ENCODE peak calls at places on chromosomes 6 and 20, in six cellular contexts. W is PC-3, H is GM12865, U is IMR-90, O is colonic mucosa, P is choroid plexus epithelial cell. N is an unnamed sample.

GRCh38 chr6:21914121-21914973 is 320.8 kb downstream of the SOX4 start:
- DNase-seq in W (no peak), H (no peak), U (peak; percentile 37), O (peak; percentile 57), P (peak; percentile 20), N (peak; percentile 46)

GRCh38 chr6:83055366-83055964 is 10.2 kb downstream of the UBE3D start:
- DNase-seq in W (peak; percentile 60), H (peak; percentile 47), U (peak; percentile 47), O (peak; percentile 49), P (peak; percentile 67), N (peak; percentile 55)

GRCh38 chr6:85460154-85460950 is 10.5 kb downstream of the NT5E start:
- DNase-seq in W (no peak), H (peak; percentile 46), U (no peak), O (no peak), P (peak; percentile 74), N (no peak)

GRCh38 chr20:49562341-49563014 is 5.5 kb downstream of the PTGIS start:
- DNase-seq in W (peak; percentile 74), H (no peak), U (peak; percentile 84), O (peak; percentile 49), P (peak; percentile 76), N (peak; percentile 91)

GRCh38 chr6:4242593-4242992 is 107.2 kb upstream of the ECI2 start:
- DNase-seq in W (no peak), H (no peak), U (no peak), O (no peak), P (no peak), N (no peak)

GRCh38 chr20:22663528-22664025 is 79.2 kb upstream of the FOXA2 start:
- DNase-seq in W (no peak), H (no peak), U (no peak), O (no peak), P (no peak), N (no peak)

GRCh38 chr20:11445891-11446290 is 471.8 kb upstream of the BTBD3 start:
- DNase-seq in W (no peak), H (no peak), U (peak; percentile 56), O (no peak), P (peak; percentile 81), N (peak; percentile 18)

GRCh38 chr20:45407067-45407745 is 883 bp upstream of the DBNDD2 start:
- DNase-seq in W (no peak), H (no peak), U (no peak), O (peak; percentile 59), P (peak; percentile 47), N (peak; percentile 35)

GRCh38 chr6:166344240-166344639 is 1.9 kb upstream of the SFT2D1 start:
- DNase-seq in W (no peak), H (no peak), U (no peak), O (no peak), P (no peak), N (no peak)

GRCh38 chr20:48769111-48769879 is 58.5 kb downstream of the PREX1 start:
- DNase-seq in W (no peak), H (peak; percentile 66), U (no peak), O (no peak), P (no peak), N (peak; percentile 29)

GRCh38 chr20:1950836-1951235 is 43.0 kb downstream of the PDYN start:
- DNase-seq in W (no peak), H (no peak), U (no peak), O (no peak), P (no peak), N (no peak)

GRCh38 chr20:50987493-50988210 is 29.0 kb downstream of the MOCS3 start:
- DNase-seq in W (peak; percentile 99), H (peak; percentile 81), U (peak; percentile 90), O (peak; percentile 82), P (peak; percentile 94), N (peak; percentile 91)

GRCh38 chr20:53738039-53738944 is 144.7 kb upstream of the ZNF217 start:
- DNase-seq in W (peak; percentile 98), H (peak; percentile 89), U (peak; percentile 90), O (peak; percentile 41), P (peak; percentile 85), N (peak; percentile 73)

GRCh38 chr20:34639755-34640222 is 37.1 kb downstream of the PIGU start:
- DNase-seq in W (peak; percentile 1), H (no peak), U (no peak), O (peak; percentile 92), P (peak; percentile 69), N (no peak)

GRCh38 chr6:88587158-88587537 is 376.3 kb downstream of the RNGTT start:
- DNase-seq in W (no peak), H (no peak), U (no peak), O (no peak), P (no peak), N (no peak)

GRCh38 chr6:116410945-116411623 is 40.3 kb downstream of the DSE start:
- DNase-seq in W (peak; percentile 27), H (no peak), U (peak; percentile 74), O (no peak), P (peak; percentile 82), N (peak; percentile 79)

GRCh38 chr20:19735446-19735845 is 22.6 kb upstream of the RIN2 start:
- DNase-seq in W (peak; percentile 97), H (peak; percentile 23), U (peak; percentile 73), O (peak; percentile 82), P (peak; percentile 86), N (peak; percentile 91)

GRCh38 chr6:150345786-150346185 is 23.0 kb upstream of the IYD start:
- DNase-seq in W (peak; percentile 71), H (no peak), U (no peak), O (no peak), P (no peak), N (peak; percentile 22)

GRCh38 chr20:8152183-8152582 is 20.1 kb downstream of the PLCB1 start:
- DNase-seq in W (peak; percentile 64), H (no peak), U (peak; percentile 65), O (no peak), P (peak; percentile 52), N (peak; percentile 74)

GRCh38 chr6:14283600-14284235 is 166.1 kb downstream of the CD83 start:
- DNase-seq in W (no peak), H (no peak), U (no peak), O (no peak), P (no peak), N (peak; percentile 30)

GRCh38 chr6:129206761-129207330 is 323.9 kb downstream of the LAMA2 start:
- DNase-seq in W (no peak), H (no peak), U (no peak), O (no peak), P (no peak), N (no peak)

GRCh38 chr6:84428300-84428907 is 201.0 kb upstream of the CEP162 start:
- DNase-seq in W (peak; percentile 71), H (peak; percentile 44), U (peak; percentile 45), O (peak; percentile 21), P (peak; percentile 85), N (peak; percentile 73)

GRCh38 chr20:63082308-63082938 is 75.7 kb upstream of the BHLHE23 start:
- DNase-seq in W (peak; percentile 47), H (no peak), U (peak; percentile 11), O (peak; percentile 47), P (peak; percentile 45), N (peak; percentile 16)

GRCh38 chr6:150567823-150568383 is 31.8 kb upstream of the PLEKHG1 start:
- DNase-seq in W (peak; percentile 21), H (no peak), U (no peak), O (no peak), P (no peak), N (no peak)

GRCh38 chr6:73610444-73611275 is 43.1 kb downstream of the SLC17A5 start:
- DNase-seq in W (peak; percentile 76), H (peak; percentile 50), U (peak; percentile 66), O (no peak), P (peak; percentile 74), N (peak; percentile 53)

GRCh38 chr6:9412951-9413559 is 977.7 kb upstream of the SLC35B3 start:
- DNase-seq in W (peak; percentile 75), H (peak; percentile 54), U (no peak), O (peak; percentile 24), P (peak; percentile 41), N (peak; percentile 28)

DNA sequence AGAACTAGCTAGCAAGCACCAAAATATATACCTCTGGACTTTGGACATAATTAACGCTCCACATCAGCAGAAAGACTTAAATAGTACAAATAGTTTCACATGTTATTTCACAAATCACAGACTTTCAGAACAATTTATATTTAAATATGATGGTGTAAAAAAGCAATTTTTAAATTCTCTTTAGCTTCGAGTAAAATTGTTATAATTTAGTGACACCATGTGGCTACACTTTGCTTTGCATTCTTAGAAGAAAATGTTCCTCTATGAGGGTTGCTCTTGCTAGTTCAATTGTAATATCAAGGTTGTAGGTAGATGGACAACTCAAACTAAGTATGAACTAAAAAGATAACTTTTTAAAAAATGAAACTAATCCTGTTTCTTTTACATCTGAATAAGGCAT is 69.0 kb downstream of the BTBD9 start:
- DNase-seq in W (peak; percentile 62), H (peak; percentile 27), U (peak; percentile 40), O (no peak), P (peak; percentile 66), N (peak; percentile 35)
- TF ChIP-seq CTCF in W (peak; percentile 83), H (peak; percentile 28), U (peak; percentile 53), O (peak; percentile 24), P (peak; percentile 58), N (peak; percentile 38)

GRCh38 chr20:31515775-31516107 is 1.5 kb downstream of the HM13 start:
- DNase-seq in W (no peak), H (peak; percentile 54), U (no peak), O (no peak), P (no peak), N (no peak)

GRCh38 chr20:31516166-31516565 is 1.9 kb downstream of the HM13 start:
- DNase-seq in W (no peak), H (no peak), U (no peak), O (no peak), P (no peak), N (no peak)

GRCh38 chr20:31515072-31515774 is 981 bp downstream of the HM13 start:
- DNase-seq in W (no peak), H (no peak), U (no peak), O (no peak), P (no peak), N (no peak)

GRCh38 chr20:31517373-31517772 is 3.1 kb downstream of the HM13 start:
- DNase-seq in W (peak; percentile 73), H (no peak), U (peak; percentile 58), O (peak; percentile 68), P (peak; percentile 71), N (peak; percentile 82)

DNA sequence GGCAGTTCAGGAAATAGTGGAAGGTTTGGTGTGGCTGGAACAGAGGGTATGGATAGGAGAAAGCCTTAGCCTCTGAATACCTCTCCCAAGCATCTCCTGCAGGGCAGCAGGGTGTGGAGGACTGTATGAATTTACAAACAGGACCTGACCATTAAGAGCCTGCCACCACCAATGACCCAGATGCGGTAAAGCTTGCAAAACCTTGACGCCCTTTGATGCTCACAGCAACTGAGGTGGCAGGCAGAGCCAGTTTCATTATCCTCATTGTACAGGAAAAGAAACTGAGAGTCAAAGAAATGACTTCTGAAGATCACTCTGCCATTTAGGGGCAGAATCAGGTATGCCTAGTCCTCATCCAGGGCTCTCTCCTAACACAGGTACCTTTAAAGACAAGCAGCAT is 2.4 kb downstream of the HM13 start:
- DNase-seq in W (no peak), H (peak; percentile 11), U (no peak), O (no peak), P (no peak), N (no peak)
- H3K4me3 ChIP-seq in W (no peak overlapping the region), H (no peak overlapping the region), U (no peak overlapping the region), O (no peak overlapping the region), P (no peak overlapping the region), N (peak overlapping the region; percentile 9)

GRCh38 chr6:42095776-42096541 is 45.6 kb downstream of the TAF8 start:
- DNase-seq in W (no peak), H (no peak), U (no peak), O (no peak), P (no peak), N (no peak)
- TF ChIP-seq CTCF in W (peak; percentile 35), H (no peak), U (no peak), O (no peak), P (peak; percentile 48), N (no peak)

GRCh38 chr6:109478848-109479624 is 4.0 kb downstream of the ZBTB24 start:
- DNase-seq in W (no peak), H (no peak), U (no peak), O (no peak), P (no peak), N (no peak)
- H3K4me3 ChIP-seq in W (peak overlapping the region; percentile 58), H (peak overlapping the region; percentile 65), U (no peak overlapping the region), O (peak overlapping the region; percentile 10), P (peak overlapping the region; percentile 6), N (peak overlapping the region; percentile 9)

N was measured in fibroblast of mammary gland.